ENCODE peak calls at places on chromosomes 5 and 9, in nine cellular contexts. One of them, this sample, is unnamed.
A peak's percentile ranks its signal among the peaks of the same experiment; 100 is the strongest.

GRCh38 chr5:67934976-67935375 is 280.6 kb upstream of the PIK3R1 start:
- DNase-seq in NB4: no peak
- DNase-seq in left ventricle myocardium inferior: no peak
- DNase-seq in right cardiac atrium: no peak
- DNase-seq in midbrain: no peak
- DNase-seq in SW 1271: no peak
- DNase-seq in T follicular helper cell: no peak
- DNase-seq in activated T-helper 1 cell treated with anti-CD3 and anti-CD28 coated beads, Interleukin-2, amount 50 U/mL, for 16 hours: no peak
- DNase-seq in T-helper 2 cell: no peak
- DNase-seq in this sample: no peak

GRCh38 chr5:31193591-31194457 is at the start of gene CDH6:
- DNase-seq in NB4: no peak
- DNase-seq in left ventricle myocardium inferior: peak; percentile 21
- DNase-seq in right cardiac atrium: peak; percentile 28
- DNase-seq in midbrain: peak; percentile 49
- DNase-seq in SW 1271: no peak
- DNase-seq in T follicular helper cell: no peak
- DNase-seq in activated T-helper 1 cell treated with anti-CD3 and anti-CD28 coated beads, Interleukin-2, amount 50 U/mL, for 16 hours: no peak
- DNase-seq in T-helper 2 cell: no peak
- DNase-seq in this sample: peak; percentile 28

GRCh38 chr5:80931423-80931822 is 28.7 kb upstream of the RASGRF2 start:
- DNase-seq in NB4: no peak
- DNase-seq in left ventricle myocardium inferior: no peak
- DNase-seq in right cardiac atrium: no peak
- DNase-seq in midbrain: no peak
- DNase-seq in SW 1271: no peak
- DNase-seq in T follicular helper cell: no peak
- DNase-seq in activated T-helper 1 cell treated with anti-CD3 and anti-CD28 coated beads, Interleukin-2, amount 50 U/mL, for 16 hours: no peak
- DNase-seq in T-helper 2 cell: no peak
- DNase-seq in this sample: no peak

GRCh38 chr5:98933446-98934072 is 4.8 kb upstream of the CHD1 start:
- DNase-seq in NB4: peak; percentile 82
- DNase-seq in left ventricle myocardium inferior: no peak
- DNase-seq in right cardiac atrium: no peak
- DNase-seq in midbrain: no peak
- DNase-seq in SW 1271: no peak
- DNase-seq in T follicular helper cell: no peak
- DNase-seq in activated T-helper 1 cell treated with anti-CD3 and anti-CD28 coated beads, Interleukin-2, amount 50 U/mL, for 16 hours: no peak
- DNase-seq in T-helper 2 cell: no peak
- DNase-seq in this sample: no peak

GRCh38 chr5:163503106-163504090 is 2.0 kb upstream of the MAT2B start:
- DNase-seq in NB4: peak; percentile 90
- DNase-seq in left ventricle myocardium inferior: peak; percentile 43
- DNase-seq in right cardiac atrium: peak; percentile 66
- DNase-seq in midbrain: peak; percentile 66
- DNase-seq in SW 1271: peak; percentile 64
- DNase-seq in T follicular helper cell: no peak
- DNase-seq in activated T-helper 1 cell treated with anti-CD3 and anti-CD28 coated beads, Interleukin-2, amount 50 U/mL, for 16 hours: no peak
- DNase-seq in T-helper 2 cell: no peak
- DNase-seq in this sample: peak; percentile 57

GRCh38 chr9:27870404-27870803 is 297.1 kb upstream of the C9orf72 start:
- DNase-seq in NB4: peak; percentile 30
- DNase-seq in left ventricle myocardium inferior: no peak
- DNase-seq in right cardiac atrium: no peak
- DNase-seq in midbrain: no peak
- DNase-seq in SW 1271: no peak
- DNase-seq in T follicular helper cell: no peak
- DNase-seq in activated T-helper 1 cell treated with anti-CD3 and anti-CD28 coated beads, Interleukin-2, amount 50 U/mL, for 16 hours: no peak
- DNase-seq in T-helper 2 cell: no peak
- DNase-seq in this sample: no peak

GRCh38 chr5:52830700-52831099 is 43.0 kb downstream of the ITGA1 start:
- DNase-seq in NB4: no peak
- DNase-seq in left ventricle myocardium inferior: no peak
- DNase-seq in right cardiac atrium: no peak
- DNase-seq in midbrain: no peak
- DNase-seq in SW 1271: no peak
- DNase-seq in T follicular helper cell: no peak
- DNase-seq in activated T-helper 1 cell treated with anti-CD3 and anti-CD28 coated beads, Interleukin-2, amount 50 U/mL, for 16 hours: no peak
- DNase-seq in T-helper 2 cell: no peak
- DNase-seq in this sample: no peak

GRCh38 chr5:104353371-104353770 is 790.8 kb upstream of the NUDT12 start:
- DNase-seq in NB4: no peak
- DNase-seq in left ventricle myocardium inferior: no peak
- DNase-seq in right cardiac atrium: no peak
- DNase-seq in midbrain: no peak
- DNase-seq in SW 1271: no peak
- DNase-seq in T follicular helper cell: no peak
- DNase-seq in activated T-helper 1 cell treated with anti-CD3 and anti-CD28 coated beads, Interleukin-2, amount 50 U/mL, for 16 hours: no peak
- DNase-seq in T-helper 2 cell: no peak
- DNase-seq in this sample: no peak

GRCh38 chr5:123068368-123068767 is 20.7 kb upstream of the PRDM6 start:
- DNase-seq in NB4: no peak
- DNase-seq in left ventricle myocardium inferior: no peak
- DNase-seq in right cardiac atrium: no peak
- DNase-seq in midbrain: no peak
- DNase-seq in SW 1271: no peak
- DNase-seq in T follicular helper cell: no peak
- DNase-seq in activated T-helper 1 cell treated with anti-CD3 and anti-CD28 coated beads, Interleukin-2, amount 50 U/mL, for 16 hours: no peak
- DNase-seq in T-helper 2 cell: no peak
- DNase-seq in this sample: no peak

GRCh38 chr5:132500931-132501628 is 10.5 kb upstream of the IRF1 start:
- DNase-seq in NB4: peak; percentile 91
- DNase-seq in left ventricle myocardium inferior: peak; percentile 12
- DNase-seq in right cardiac atrium: peak; percentile 55
- DNase-seq in midbrain: peak; percentile 67
- DNase-seq in SW 1271: peak; percentile 27
- DNase-seq in T follicular helper cell: peak; percentile 65
- DNase-seq in activated T-helper 1 cell treated with anti-CD3 and anti-CD28 coated beads, Interleukin-2, amount 50 U/mL, for 16 hours: peak; percentile 71
- DNase-seq in T-helper 2 cell: peak; percentile 63
- DNase-seq in this sample: peak; percentile 38

GRCh38 chr5:33806736-33807442 is 84.9 kb downstream of the ADAMTS12 start:
- DNase-seq in NB4: no peak
- DNase-seq in left ventricle myocardium inferior: no peak
- DNase-seq in right cardiac atrium: no peak
- DNase-seq in midbrain: no peak
- DNase-seq in SW 1271: no peak
- DNase-seq in T follicular helper cell: no peak
- DNase-seq in activated T-helper 1 cell treated with anti-CD3 and anti-CD28 coated beads, Interleukin-2, amount 50 U/mL, for 16 hours: no peak
- DNase-seq in T-helper 2 cell: no peak
- DNase-seq in this sample: no peak

GRCh38 chr9:135440620-135441019 is 39.0 kb upstream of the PPP1R26 start:
- DNase-seq in NB4: no peak
- DNase-seq in left ventricle myocardium inferior: no peak
- DNase-seq in right cardiac atrium: no peak
- DNase-seq in midbrain: no peak
- DNase-seq in SW 1271: no peak
- DNase-seq in T follicular helper cell: no peak
- DNase-seq in activated T-helper 1 cell treated with anti-CD3 and anti-CD28 coated beads, Interleukin-2, amount 50 U/mL, for 16 hours: no peak
- DNase-seq in T-helper 2 cell: no peak
- DNase-seq in this sample: no peak

GRCh38 chr9:121026260-121026691 is 23.8 kb downstream of the C5 start:
- DNase-seq in NB4: no peak
- DNase-seq in left ventricle myocardium inferior: no peak
- DNase-seq in right cardiac atrium: no peak
- DNase-seq in midbrain: no peak
- DNase-seq in SW 1271: no peak
- DNase-seq in T follicular helper cell: no peak
- DNase-seq in activated T-helper 1 cell treated with anti-CD3 and anti-CD28 coated beads, Interleukin-2, amount 50 U/mL, for 16 hours: no peak
- DNase-seq in T-helper 2 cell: no peak
- DNase-seq in this sample: no peak

GRCh38 chr9:110214090-110214489 is 6.1 kb upstream of the C9orf152 start:
- DNase-seq in NB4: no peak
- DNase-seq in left ventricle myocardium inferior: no peak
- DNase-seq in right cardiac atrium: no peak
- DNase-seq in midbrain: no peak
- DNase-seq in SW 1271: no peak
- DNase-seq in T follicular helper cell: no peak
- DNase-seq in activated T-helper 1 cell treated with anti-CD3 and anti-CD28 coated beads, Interleukin-2, amount 50 U/mL, for 16 hours: no peak
- DNase-seq in T-helper 2 cell: no peak
- DNase-seq in this sample: no peak

GRCh38 chr9:136004712-136005111 is 43.5 kb upstream of the UBAC1 start:
- DNase-seq in NB4: no peak
- DNase-seq in left ventricle myocardium inferior: no peak
- DNase-seq in right cardiac atrium: no peak
- DNase-seq in midbrain: no peak
- DNase-seq in SW 1271: no peak
- DNase-seq in T follicular helper cell: no peak
- DNase-seq in activated T-helper 1 cell treated with anti-CD3 and anti-CD28 coated beads, Interleukin-2, amount 50 U/mL, for 16 hours: no peak
- DNase-seq in T-helper 2 cell: no peak
- DNase-seq in this sample: no peak

GRCh38 chr5:1704266-1704665 is 95.4 kb downstream of the MRPL36 start:
- DNase-seq in NB4: no peak
- DNase-seq in left ventricle myocardium inferior: no peak
- DNase-seq in right cardiac atrium: no peak
- DNase-seq in midbrain: no peak
- DNase-seq in SW 1271: no peak
- DNase-seq in T follicular helper cell: no peak
- DNase-seq in activated T-helper 1 cell treated with anti-CD3 and anti-CD28 coated beads, Interleukin-2, amount 50 U/mL, for 16 hours: no peak
- DNase-seq in T-helper 2 cell: no peak
- DNase-seq in this sample: no peak

GRCh38 chr9:124707667-124708066 is 63.4 kb downstream of the NR6A1 start:
- DNase-seq in NB4: no peak
- DNase-seq in left ventricle myocardium inferior: no peak
- DNase-seq in right cardiac atrium: no peak
- DNase-seq in midbrain: no peak
- DNase-seq in SW 1271: no peak
- DNase-seq in T follicular helper cell: no peak
- DNase-seq in activated T-helper 1 cell treated with anti-CD3 and anti-CD28 coated beads, Interleukin-2, amount 50 U/mL, for 16 hours: no peak
- DNase-seq in T-helper 2 cell: no peak
- DNase-seq in this sample: no peak

GRCh38 chr5:141714542-141715303 is 32.7 kb upstream of the ARAP3 start:
- DNase-seq in NB4: no peak
- DNase-seq in left ventricle myocardium inferior: no peak
- DNase-seq in right cardiac atrium: no peak
- DNase-seq in midbrain: no peak
- DNase-seq in SW 1271: no peak
- DNase-seq in T follicular helper cell: no peak
- DNase-seq in activated T-helper 1 cell treated with anti-CD3 and anti-CD28 coated beads, Interleukin-2, amount 50 U/mL, for 16 hours: no peak
- DNase-seq in T-helper 2 cell: no peak
- DNase-seq in this sample: no peak